ENCODE peak calls at places on chromosomes 11 and 22, in seven cellular contexts. D is H9; I is anterior cingulate cortex; K is activated gamma-delta T cell treated with Interleukin-2 at 50 U/mL for 16 hours; T is activated CD8-positive, alpha-beta memory T cell treated with anti-CD3 and anti-CD28 coated beads, Interleukin-2, amount 50 U/mL, for 4 hours; W is RPMI7951; E is stimulated activated CD4-positive, alpha-beta T cell treated with anti-CD3 and anti-CD28 coated beads, Interleukin-4, amount 100 ng/mL, for 48 hours. V is an unnamed sample.

GRCh38 chr11:34585870-34586654 is 34.8 kb upstream of the EHF start:
- DNase-seq in D (no peak), I (no peak), K (no peak), T (no peak), E (no peak), W (peak; percentile 79), V (peak; percentile 29)

GRCh38 chr11:59173080-59173963 is 1.4 kb downstream of the DTX4 start:
- DNase-seq in W (peak; percentile 19), D (peak; percentile 71), T (no peak), E (no peak), I (peak; percentile 41), K (no peak), V (peak; percentile 19)

GRCh38 chr11:65459552-65459951 is 37.0 kb downstream of the NEAT1 start:
- DNase-seq in E (no peak), T (no peak), K (no peak), I (no peak), D (peak; percentile 86), W (no peak), V (no peak)

GRCh38 chr22:40911772-40912171 is 39.4 kb upstream of the RBX1 start:
- DNase-seq in I (no peak), T (no peak), K (no peak), W (no peak), D (no peak), E (no peak), V (no peak)

GRCh38 chr11:117720061-117720511 is 76.9 kb downstream of the DSCAML1 start:
- DNase-seq in E (no peak), I (no peak), K (no peak), T (no peak), W (no peak), D (peak; percentile 66), V (no peak)

GRCh38 chr11:114195981-114196731 is 100.0 kb upstream of the NNMT start:
- DNase-seq in K (no peak), T (no peak), W (no peak), I (no peak), E (no peak), D (no peak), V (no peak)

GRCh38 chr11:125637840-125638239 is 12.9 kb downstream of the CHEK1 start:
- DNase-seq in W (no peak), T (no peak), K (no peak), D (no peak), I (no peak), E (no peak), V (no peak)

GRCh38 chr11:7889985-7890384 is 41.1 kb downstream of the OR10A6 start:
- DNase-seq in T (no peak), W (no peak), E (no peak), I (no peak), K (no peak), D (no peak), V (no peak)

GRCh38 chr22:37276771-37277170 is 5.5 kb upstream of the CYTH4 start:
- DNase-seq in D (no peak), T (no peak), I (no peak), K (no peak), W (no peak), E (no peak), V (no peak)

GRCh38 chr22:44311855-44312170 is 938 bp downstream of the SHISAL1 start:
- DNase-seq in T (no peak), K (no peak), W (peak; percentile 76), I (no peak), E (no peak), D (no peak), V (no peak)

GRCh38 chr11:44862546-44863101 is 88.1 kb downstream of the TP53I11 start:
- DNase-seq in K (no peak), T (no peak), D (no peak), I (no peak), W (no peak), E (no peak), V (no peak)

GRCh38 chr22:20173720-20174119 is 22.9 kb upstream of the CCDC188 start:
- DNase-seq in T (no peak), E (no peak), K (no peak), I (no peak), D (no peak), W (no peak), V (no peak)

GRCh38 chr11:4677948-4678347 is 19.7 kb downstream of the OR51E2 start:
- DNase-seq in I (no peak), W (no peak), K (no peak), E (no peak), D (no peak), T (no peak), V (no peak)

GRCh38 chr11:57513911-57514537 is 1.5 kb downstream of the SLC43A1 start:
- DNase-seq in K (no peak), I (peak; percentile 19), E (peak; percentile 28), W (peak; percentile 37), T (peak; percentile 36), D (peak; percentile 57), V (peak; percentile 18)

GRCh38 chr11:76318744-76319384 is 62.1 kb downstream of the THAP12 start:
- DNase-seq in I (peak; percentile 65), K (peak; percentile 84), D (peak; percentile 88), E (peak; percentile 83), W (peak; percentile 57), T (peak; percentile 88), V (peak; percentile 76)

GRCh38 chr22:19776433-19777031 is 16.0 kb downstream of the TBX1 start:
- DNase-seq in K (no peak), D (no peak), T (no peak), E (no peak), W (peak; percentile 42), I (no peak), V (no peak)